ENCODE peak calls at places on chromosomes 13 and 19, in four cellular contexts. L is neural crest cell, M is glutamatergic neuron, V is T-helper 9 cell. E is an unnamed sample.
A peak's percentile ranks its signal among the peaks of the same experiment; 100 is the strongest.

GRCh38 chr19:39212377-39212742 is 8.3 kb upstream of the SYCN start:
- DNase-seq in V (peak; percentile 46), M (peak; percentile 45), L (peak; percentile 18), E (no peak)

GRCh38 chr13:48890386-48890785 is 85.3 kb upstream of the FNDC3A start:
- DNase-seq in V (no peak), M (no peak), L (no peak), E (no peak)

GRCh38 chr19:55492362-55492944 is 4.2 kb downstream of the SSC5D start:
- DNase-seq in L (no peak), M (no peak), V (no peak), E (no peak)

GRCh38 chr13:37417042-37417441 is 181.5 kb downstream of the POSTN start:
- DNase-seq in V (no peak), L (no peak), M (no peak), E (no peak)

GRCh38 chr19:1221141-1221903 is 15.7 kb downstream of the STK11 start:
- DNase-seq in V (no peak), M (peak; percentile 84), L (peak; percentile 61), E (no peak)

GRCh38 chr13:76816394-76816793 is 69.8 kb downstream of the KCTD12 start:
- DNase-seq in M (no peak), L (no peak), V (no peak), E (no peak)

GRCh38 chr19:5536337-5536894 is 31.3 kb downstream of the TINCR start:
- DNase-seq in V (no peak), L (peak; percentile 57), M (peak; percentile 84), E (no peak)

GRCh38 chr13:30551194-30551593 is 66.5 kb upstream of the USPL1 start:
- DNase-seq in M (no peak), V (no peak), L (no peak), E (peak; percentile 35)

GRCh38 chr19:55341191-55342043 is 1.7 kb downstream of the KMT5C start:
- DNase-seq in L (peak; percentile 50), M (peak; percentile 92), V (peak; percentile 25), E (no peak)

GRCh38 chr13:31945202-31945978 is 86.2 kb upstream of the FRY start:
- DNase-seq in V (no peak), L (no peak), M (no peak), E (no peak)

GRCh38 chr13:101614491-101614890 is 162.0 kb downstream of the ITGBL1 start:
- DNase-seq in L (no peak), M (no peak), V (no peak), E (no peak)

E was measured in SW 1271.